ENCODE peak calls at places on chromosomes 6 and 20, in ten cellular contexts. One of them, this sample, is unnamed.

GRCh38 chr6:136076496-136076895 is 173.6 kb downstream of the MTFR2 start:
- DNase-seq in fibroblast of lung: no peak
- DNase-seq in neural crest cell: no peak
- DNase-seq in right lobe of liver: no peak
- DNase-seq in GM13976: no peak
- DNase-seq in DND-41: no peak
- DNase-seq in body of pancreas: no peak
- DNase-seq in mesothelial cell of epicardium: no peak
- DNase-seq in WTC11: no peak
- DNase-seq in left lung: no peak
- DNase-seq in this sample: no peak

GRCh38 chr20:53866787-53867740 is 203.3 kb downstream of the BCAS1 start:
- DNase-seq in fibroblast of lung: no peak
- DNase-seq in neural crest cell: no peak
- DNase-seq in right lobe of liver: no peak
- DNase-seq in GM13976: no peak
- DNase-seq in DND-41: no peak
- DNase-seq in body of pancreas: no peak
- DNase-seq in mesothelial cell of epicardium: no peak
- DNase-seq in WTC11: no peak
- DNase-seq in left lung: no peak
- DNase-seq in this sample: no peak

GRCh38 chr6:33289784-33290315 is 449 bp downstream of the PFDN6 start:
- DNase-seq in fibroblast of lung: no peak
- DNase-seq in neural crest cell: no peak
- DNase-seq in right lobe of liver: no peak
- DNase-seq in GM13976: no peak
- DNase-seq in DND-41: no peak
- DNase-seq in body of pancreas: no peak
- DNase-seq in mesothelial cell of epicardium: no peak
- DNase-seq in WTC11: no peak
- DNase-seq in left lung: no peak
- DNase-seq in this sample: no peak

GRCh38 chr20:57346477-57346876 is 4.6 kb upstream of the RAE1 start:
- DNase-seq in fibroblast of lung: peak
- DNase-seq in neural crest cell: peak
- DNase-seq in right lobe of liver: peak
- DNase-seq in GM13976: peak
- DNase-seq in DND-41: peak
- DNase-seq in body of pancreas: peak
- DNase-seq in mesothelial cell of epicardium: peak
- DNase-seq in WTC11: peak
- DNase-seq in left lung: no peak
- DNase-seq in this sample: peak

GRCh38 chr20:60428651-60429050 is 470.4 kb downstream of the CDH26 start:
- DNase-seq in fibroblast of lung: no peak
- DNase-seq in neural crest cell: no peak
- DNase-seq in right lobe of liver: no peak
- DNase-seq in GM13976: no peak
- DNase-seq in DND-41: no peak
- DNase-seq in body of pancreas: no peak
- DNase-seq in mesothelial cell of epicardium: no peak
- DNase-seq in WTC11: no peak
- DNase-seq in left lung: no peak
- DNase-seq in this sample: no peak

GRCh38 chr20:52972190-52972937 is at the start of gene TSHZ2:
- DNase-seq in fibroblast of lung: peak
- DNase-seq in neural crest cell: peak
- DNase-seq in right lobe of liver: peak
- DNase-seq in GM13976: no peak
- DNase-seq in DND-41: no peak
- DNase-seq in body of pancreas: peak
- DNase-seq in mesothelial cell of epicardium: peak
- DNase-seq in WTC11: peak
- DNase-seq in left lung: peak
- DNase-seq in this sample: no peak

GRCh38 chr6:32847795-32848194 is 3.9 kb upstream of the PSMB8 start:
- DNase-seq in fibroblast of lung: no peak
- DNase-seq in neural crest cell: no peak
- DNase-seq in right lobe of liver: no peak
- DNase-seq in GM13976: no peak
- DNase-seq in DND-41: no peak
- DNase-seq in body of pancreas: no peak
- DNase-seq in mesothelial cell of epicardium: no peak
- DNase-seq in WTC11: no peak
- DNase-seq in left lung: no peak
- DNase-seq in this sample: no peak

GRCh38 chr6:143549630-143550268 is 38.2 kb upstream of the FUCA2 start:
- DNase-seq in fibroblast of lung: no peak
- DNase-seq in neural crest cell: no peak
- DNase-seq in right lobe of liver: no peak
- DNase-seq in GM13976: peak
- DNase-seq in DND-41: no peak
- DNase-seq in body of pancreas: no peak
- DNase-seq in mesothelial cell of epicardium: no peak
- DNase-seq in WTC11: no peak
- DNase-seq in left lung: no peak
- DNase-seq in this sample: no peak

GRCh38 chr6:163404825-163405265 is 9.7 kb upstream of the QKI start:
- DNase-seq in fibroblast of lung: peak
- DNase-seq in neural crest cell: no peak
- DNase-seq in right lobe of liver: peak
- DNase-seq in GM13976: no peak
- DNase-seq in DND-41: no peak
- DNase-seq in body of pancreas: peak
- DNase-seq in mesothelial cell of epicardium: no peak
- DNase-seq in WTC11: no peak
- DNase-seq in left lung: peak
- DNase-seq in this sample: peak

GRCh38 chr6:42819803-42820508 is 38.1 kb downstream of the BICRAL start:
- DNase-seq in fibroblast of lung: peak
- DNase-seq in neural crest cell: no peak
- DNase-seq in right lobe of liver: no peak
- DNase-seq in GM13976: no peak
- DNase-seq in DND-41: no peak
- DNase-seq in body of pancreas: peak
- DNase-seq in mesothelial cell of epicardium: no peak
- DNase-seq in WTC11: no peak
- DNase-seq in left lung: no peak
- DNase-seq in this sample: no peak

GRCh38 chr6:66478705-66479104 is 771.7 kb upstream of the EYS start:
- DNase-seq in fibroblast of lung: no peak
- DNase-seq in neural crest cell: no peak
- DNase-seq in right lobe of liver: no peak
- DNase-seq in GM13976: no peak
- DNase-seq in DND-41: no peak
- DNase-seq in body of pancreas: no peak
- DNase-seq in mesothelial cell of epicardium: no peak
- DNase-seq in WTC11: no peak
- DNase-seq in left lung: no peak
- DNase-seq in this sample: no peak

GRCh38 chr20:38766071-38766470 is 17.8 kb downstream of the ACTR5 start:
- DNase-seq in fibroblast of lung: no peak
- DNase-seq in neural crest cell: no peak
- DNase-seq in right lobe of liver: no peak
- DNase-seq in GM13976: no peak
- DNase-seq in DND-41: no peak
- DNase-seq in body of pancreas: no peak
- DNase-seq in mesothelial cell of epicardium: no peak
- DNase-seq in WTC11: no peak
- DNase-seq in left lung: no peak
- DNase-seq in this sample: no peak

GRCh38 chr20:44039147-44039546 is 124.5 kb downstream of the TOX2 start:
- DNase-seq in fibroblast of lung: no peak
- DNase-seq in neural crest cell: no peak
- DNase-seq in right lobe of liver: no peak
- DNase-seq in GM13976: no peak
- DNase-seq in DND-41: no peak
- DNase-seq in body of pancreas: no peak
- DNase-seq in mesothelial cell of epicardium: no peak
- DNase-seq in WTC11: no peak
- DNase-seq in left lung: no peak
- DNase-seq in this sample: no peak

GRCh38 chr20:46350201-46350985 is 42.1 kb upstream of the CDH22 start:
- DNase-seq in fibroblast of lung: peak
- DNase-seq in neural crest cell: peak
- DNase-seq in right lobe of liver: no peak
- DNase-seq in GM13976: peak
- DNase-seq in DND-41: no peak
- DNase-seq in body of pancreas: no peak
- DNase-seq in mesothelial cell of epicardium: no peak
- DNase-seq in WTC11: no peak
- DNase-seq in left lung: no peak
- DNase-seq in this sample: no peak

GRCh38 chr6:2848851-2849250 is 7.2 kb upstream of the SERPINB1 start:
- DNase-seq in fibroblast of lung: no peak
- DNase-seq in neural crest cell: no peak
- DNase-seq in right lobe of liver: no peak
- DNase-seq in GM13976: no peak
- DNase-seq in DND-41: no peak
- DNase-seq in body of pancreas: no peak
- DNase-seq in mesothelial cell of epicardium: no peak
- DNase-seq in WTC11: peak
- DNase-seq in left lung: no peak
- DNase-seq in this sample: no peak

GRCh38 chr6:34839696-34840352 is 47.9 kb downstream of the BLTP3A start:
- DNase-seq in fibroblast of lung: no peak
- DNase-seq in neural crest cell: no peak
- DNase-seq in right lobe of liver: no peak
- DNase-seq in GM13976: no peak
- DNase-seq in DND-41: no peak
- DNase-seq in body of pancreas: peak
- DNase-seq in mesothelial cell of epicardium: no peak
- DNase-seq in WTC11: no peak
- DNase-seq in left lung: no peak
- DNase-seq in this sample: no peak

GRCh38 chr6:4212588-4212987 is 77.2 kb upstream of the ECI2 start:
- DNase-seq in fibroblast of lung: peak
- DNase-seq in neural crest cell: no peak
- DNase-seq in right lobe of liver: peak
- DNase-seq in GM13976: no peak
- DNase-seq in DND-41: no peak
- DNase-seq in body of pancreas: no peak
- DNase-seq in mesothelial cell of epicardium: no peak
- DNase-seq in WTC11: no peak
- DNase-seq in left lung: no peak
- DNase-seq in this sample: no peak

DNA sequence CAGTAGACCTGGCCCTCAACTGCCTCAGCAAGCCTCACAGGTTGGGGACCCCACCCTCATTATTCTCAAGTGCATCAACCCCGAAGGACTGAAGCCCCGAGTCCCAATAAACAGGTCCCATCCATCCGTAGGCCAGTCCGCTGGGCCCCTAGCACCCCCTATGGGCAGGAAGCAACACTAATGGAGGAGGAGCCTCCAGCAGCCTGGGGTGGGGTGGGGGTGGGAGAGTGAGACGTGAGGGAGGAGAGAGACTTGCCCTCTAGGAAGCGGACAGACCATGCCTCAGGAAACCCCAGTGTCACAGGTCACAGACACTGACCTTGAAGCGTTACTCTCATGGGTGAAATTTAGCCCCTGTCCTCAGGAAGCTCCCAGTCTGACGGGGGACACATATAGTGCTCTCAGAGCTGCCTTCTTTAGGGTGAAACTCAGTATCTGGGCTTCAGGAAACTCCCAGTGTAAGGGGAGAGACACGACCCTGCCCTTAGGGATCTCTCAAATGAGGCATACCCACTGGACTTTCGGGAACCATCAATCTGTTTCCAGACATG is 125.9 kb downstream of the MRPL14 start:
- DNase-seq in fibroblast of lung: peak
- DNase-seq in neural crest cell: no peak
- DNase-seq in right lobe of liver: no peak
- DNase-seq in GM13976: peak
- DNase-seq in DND-41: peak
- DNase-seq in body of pancreas: peak
- DNase-seq in mesothelial cell of epicardium: no peak
- DNase-seq in WTC11: peak
- DNase-seq in left lung: no peak
- DNase-seq in this sample: peak
- TF ChIP-seq CTCF in fibroblast of lung: peak
- TF ChIP-seq CTCF in neural crest cell: peak
- TF ChIP-seq CTCF in right lobe of liver: no peak
- TF ChIP-seq CTCF in GM13976: peak
- TF ChIP-seq CTCF in DND-41: peak
- TF ChIP-seq CTCF in body of pancreas: peak
- TF ChIP-seq CTCF in mesothelial cell of epicardium: no peak
- TF ChIP-seq CTCF in WTC11: peak
- TF ChIP-seq CTCF in left lung: no peak
- TF ChIP-seq CTCF in this sample: peak

DNA sequence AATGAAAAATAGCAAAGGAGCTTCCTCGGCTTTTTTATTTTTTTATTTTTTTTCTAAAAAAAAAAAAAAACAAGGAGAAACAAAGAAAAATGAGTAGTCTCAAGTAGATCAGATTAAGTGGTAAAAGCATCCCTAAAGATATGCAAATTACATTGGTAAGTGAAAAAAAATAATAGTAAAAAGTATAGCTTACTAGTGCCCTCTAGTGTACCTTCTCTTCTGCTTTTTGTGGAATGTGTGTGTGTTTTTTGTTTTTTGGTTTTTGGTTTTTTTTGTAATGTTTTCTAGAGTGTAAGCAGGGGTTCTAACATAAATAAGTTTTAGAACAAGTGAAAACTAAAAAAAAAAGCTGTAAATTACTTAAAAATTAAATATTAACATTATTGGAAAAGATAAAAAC is 1062.0 kb downstream of the HACE1 start:
- DNase-seq in fibroblast of lung: no peak
- DNase-seq in neural crest cell: no peak
- DNase-seq in right lobe of liver: no peak
- DNase-seq in GM13976: no peak
- DNase-seq in DND-41: no peak
- DNase-seq in body of pancreas: no peak
- DNase-seq in mesothelial cell of epicardium: no peak
- DNase-seq in WTC11: no peak
- DNase-seq in left lung: no peak
- DNase-seq in this sample: no peak
- TF ChIP-seq CTCF in fibroblast of lung: no peak
- TF ChIP-seq CTCF in neural crest cell: peak
- TF ChIP-seq CTCF in right lobe of liver: peak
- TF ChIP-seq CTCF in GM13976: no peak
- TF ChIP-seq CTCF in DND-41: peak
- TF ChIP-seq CTCF in body of pancreas: no peak
- TF ChIP-seq CTCF in mesothelial cell of epicardium: no peak
- TF ChIP-seq CTCF in WTC11: peak
- TF ChIP-seq CTCF in left lung: no peak
- TF ChIP-seq CTCF in this sample: peak

GRCh38 chr20:25987073-25987927 is 290.6 kb upstream of the ZNF337 start:
- DNase-seq in fibroblast of lung: peak
- DNase-seq in neural crest cell: no peak
- DNase-seq in right lobe of liver: no peak
- DNase-seq in GM13976: peak
- DNase-seq in DND-41: no peak
- DNase-seq in body of pancreas: peak
- DNase-seq in mesothelial cell of epicardium: no peak
- DNase-seq in WTC11: peak
- DNase-seq in left lung: peak
- DNase-seq in this sample: peak
- TF ChIP-seq CTCF in fibroblast of lung: peak
- TF ChIP-seq CTCF in neural crest cell: no peak
- TF ChIP-seq CTCF in right lobe of liver: peak
- TF ChIP-seq CTCF in GM13976: no peak
- TF ChIP-seq CTCF in DND-41: no peak
- TF ChIP-seq CTCF in body of pancreas: peak
- TF ChIP-seq CTCF in mesothelial cell of epicardium: no peak
- TF ChIP-seq CTCF in WTC11: no peak
- TF ChIP-seq CTCF in left lung: peak
- TF ChIP-seq CTCF in this sample: peak

GRCh38 chr6:11123978-11124377 is 12.5 kb upstream of the ERVFRD-1 start:
- DNase-seq in fibroblast of lung: no peak
- DNase-seq in neural crest cell: no peak
- DNase-seq in right lobe of liver: no peak
- DNase-seq in GM13976: no peak
- DNase-seq in DND-41: no peak
- DNase-seq in body of pancreas: no peak
- DNase-seq in mesothelial cell of epicardium: no peak
- DNase-seq in WTC11: no peak
- DNase-seq in left lung: no peak
- DNase-seq in this sample: no peak
- TF ChIP-seq CTCF in fibroblast of lung: no peak
- TF ChIP-seq CTCF in neural crest cell: peak
- TF ChIP-seq CTCF in right lobe of liver: no peak
- TF ChIP-seq CTCF in GM13976: no peak
- TF ChIP-seq CTCF in DND-41: peak
- TF ChIP-seq CTCF in body of pancreas: no peak
- TF ChIP-seq CTCF in mesothelial cell of epicardium: no peak
- TF ChIP-seq CTCF in WTC11: no peak
- TF ChIP-seq CTCF in left lung: no peak
- TF ChIP-seq CTCF in this sample: no peak

This sample was measured in upper lobe of right lung.